ENCODE peak calls at places on chromosomes 3 and 15, in seven cellular contexts. L is ovary, X is esophagus muscularis mucosa, U is transverse colon, Q is stomach, G is A549, B is K562. I is an unnamed sample.

GRCh38 chr3:113736548-113737089 is 9.4 kb downstream of the NAA50 start:
- DNase-seq in L (no peak), X (no peak), U (no peak), G (peak; percentile 57), B (no peak), Q (no peak), I (no peak)

GRCh38 chr3:86772699-86773098 is 218.2 kb downstream of the VGLL3 start:
- DNase-seq in B (no peak), U (no peak), G (no peak), Q (no peak), L (no peak), X (no peak), I (no peak)

GRCh38 chr15:45187894-45188830 is at the start of gene SHF:
- DNase-seq in B (peak; percentile 95), G (peak; percentile 18), U (peak; percentile 71), Q (peak; percentile 65), X (no peak), L (peak; percentile 85), I (no peak)

GRCh38 chr3:7447197-7447769 is 586.4 kb downstream of the GRM7 start:
- DNase-seq in X (no peak), U (no peak), B (no peak), G (no peak), Q (no peak), L (no peak), I (no peak)

GRCh38 chr3:131075632-131076328 is 49.1 kb downstream of the NEK11 start:
- DNase-seq in Q (no peak), X (no peak), L (no peak), B (no peak), G (no peak), U (peak; percentile 8), I (no peak)

GRCh38 chr15:40104296-40104864 is 4.3 kb downstream of the BMF start:
- DNase-seq in X (no peak), U (no peak), B (no peak), Q (no peak), G (no peak), L (no peak), I (no peak)

GRCh38 chr3:125032100-125032643 is 23.6 kb downstream of the HEG1 start:
- DNase-seq in X (no peak), G (peak; percentile 27), Q (no peak), B (no peak), U (no peak), L (no peak), I (no peak)

GRCh38 chr3:56131976-56132590 is 336.2 kb downstream of the ERC2 start:
- DNase-seq in B (peak; percentile 10), Q (no peak), L (no peak), X (no peak), U (no peak), G (peak; percentile 76), I (no peak)

GRCh38 chr3:115932807-115933206 is 309.5 kb downstream of the GAP43 start:
- DNase-seq in U (no peak), X (no peak), Q (no peak), L (no peak), G (no peak), B (no peak), I (no peak)

GRCh38 chr15:45720183-45720582 is 85.4 kb downstream of the SQOR start:
- DNase-seq in G (no peak), B (no peak), U (no peak), X (no peak), L (no peak), Q (no peak), I (no peak)

GRCh38 chr3:141959921-141960554 is 83.6 kb downstream of the ATP1B3 start:
- DNase-seq in B (no peak), X (no peak), L (no peak), G (no peak), Q (no peak), U (no peak), I (no peak)

GRCh38 chr15:36519067-36519466 is 60.4 kb upstream of the CDIN1 start:
- DNase-seq in U (no peak), X (no peak), Q (no peak), G (no peak), B (no peak), L (no peak), I (no peak)
- H3K4me1 ChIP-seq in U (no peaks in the 10 kb centered on the region), X (no peaks in the 10 kb centered on the region), Q (no peaks in the 10 kb centered on the region), G (no peaks in the 10 kb centered on the region), B (no peaks in the 10 kb centered on the region), L (no peaks in the 10 kb centered on the region), I (no peaks in the 10 kb centered on the region)

DNA sequence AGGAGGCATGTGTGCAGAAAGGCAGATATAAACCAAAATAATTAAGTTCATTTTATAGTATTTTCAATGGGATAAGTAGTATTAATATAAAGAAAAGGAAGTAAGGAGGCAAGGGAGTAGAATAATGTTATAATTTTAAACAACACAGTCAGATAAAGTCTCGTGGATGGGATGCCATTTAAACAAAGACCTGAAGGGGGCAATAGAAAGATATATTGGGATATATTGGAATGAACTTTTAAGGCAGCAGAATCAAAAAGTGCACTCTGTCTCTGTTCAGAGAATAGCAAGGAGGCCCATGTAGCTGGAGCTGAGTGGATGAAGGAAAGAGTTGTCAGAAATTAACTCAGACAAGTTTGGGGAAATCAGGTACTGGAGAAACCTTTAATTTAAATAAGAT is 158.7 kb downstream of the CGGBP1 start:
- DNase-seq in G (no peak), U (no peak), B (no peak), Q (no peak), L (no peak), X (no peak), I (no peak)
- TF ChIP-seq CTCF in G (no peak), U (peak; percentile 23), B (no peak), Q (no peak), L (no peak), X (no peak), I (no peak)

GRCh38 chr3:45690331-45691035 is 1.3 kb downstream of the SACM1L start:
- DNase-seq in G (no peak), L (no peak), Q (no peak), U (no peak), B (no peak), X (no peak), I (no peak)

GRCh38 chr3:45689787-45690145 is 570 bp downstream of the SACM1L start:
- DNase-seq in G (no peak), U (no peak), Q (no peak), L (no peak), X (no peak), B (no peak), I (no peak)

GRCh38 chr3:45687828-45688193 is 1.4 kb upstream of the SACM1L start:
- DNase-seq in X (no peak), Q (no peak), G (no peak), L (no peak), U (no peak), B (no peak), I (no peak)

GRCh38 chr3:45688194-45688881 is 858 bp upstream of the SACM1L start:
- DNase-seq in X (no peak), B (peak; percentile 66), U (peak; percentile 28), G (peak; percentile 47), Q (no peak), L (peak; percentile 62), I (no peak)

GRCh38 chr3:45688882-45689786 is at the start of gene SACM1L:
- DNase-seq in B (peak; percentile 91), G (peak; percentile 97), X (peak; percentile 99), L (peak; percentile 98), Q (peak; percentile 98), U (peak; percentile 99), I (peak; percentile 99)
- TF ChIP-seq EP300 in B (peak; percentile 82), G (no peak), X (no peak), L (no peak), Q (no peak), U (no peak), I (no peak)

DNA sequence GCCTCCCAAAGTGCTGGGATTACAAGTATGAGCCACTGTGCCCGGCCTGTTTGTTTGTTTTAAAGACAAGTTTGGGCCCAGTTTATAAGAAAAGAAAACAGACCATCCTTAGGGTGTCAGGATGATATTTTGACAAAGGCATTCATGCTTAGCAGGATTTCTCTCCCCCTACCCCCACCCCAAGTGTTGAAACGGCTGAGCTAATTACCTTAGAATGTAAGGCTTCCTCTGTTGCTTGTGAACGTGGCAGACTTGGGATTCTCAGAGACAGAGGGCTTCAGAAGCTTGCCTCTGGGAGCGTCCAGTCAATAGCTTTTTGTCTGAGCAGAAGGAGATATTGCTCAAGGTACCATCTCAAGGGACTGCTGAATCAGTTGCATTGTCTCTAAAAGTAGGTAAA is 24.0 kb downstream of the FLNB start:
- DNase-seq in Q (no peak), U (no peak), X (no peak), G (no peak), B (no peak), L (no peak), I (no peak)
- H3K4me1 ChIP-seq in Q (peaks cover 11% of the 10 kb centered on the region), U (peaks cover 27% of the 10 kb centered on the region), X (peaks cover 2% of the 10 kb centered on the region), G (peaks cover 93% of the 10 kb centered on the region), B (peaks cover 19% of the 10 kb centered on the region), L (no peaks in the 10 kb centered on the region), I (peaks cover 32% of the 10 kb centered on the region)

DNA sequence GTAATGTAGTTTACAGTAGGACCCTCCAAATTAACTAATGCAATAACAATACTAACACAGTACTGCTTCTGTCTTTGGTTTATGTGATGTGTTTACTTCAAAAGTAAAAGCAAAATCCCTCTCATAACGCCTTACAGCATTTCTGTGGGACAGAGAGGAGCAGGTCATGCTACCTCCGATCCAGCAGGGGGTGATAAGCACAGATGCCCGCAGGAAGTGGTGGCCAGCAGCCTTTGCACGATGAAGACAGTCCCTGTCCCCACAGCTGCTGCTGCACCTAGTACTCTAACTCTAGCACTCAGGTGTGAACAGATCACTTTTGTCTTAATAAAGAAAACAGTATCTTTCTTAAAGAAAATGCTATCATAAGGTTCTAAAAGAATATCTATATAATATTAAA is 38.3 kb downstream of the ANO10 start:
- DNase-seq in G (peak; percentile 4), L (no peak), X (no peak), Q (no peak), B (peak; percentile 36), U (no peak), I (no peak)
- TF ChIP-seq CTCF in G (no peak), L (no peak), X (no peak), Q (no peak), B (peak; percentile 40), U (no peak), I (no peak)

GRCh38 chr3:122014741-122015140 is 7.3 kb downstream of the ILDR1 start:
- DNase-seq in U (no peak), G (no peak), L (no peak), X (peak; percentile 24), B (no peak), Q (no peak), I (no peak)
- TF ChIP-seq EP300 in U (no peak), G (no peak), L (no peak), X (no peak), B (no peak), Q (no peak), I (no peak)

GRCh38 chr3:139672884-139673283 is 4.9 kb downstream of the NMNAT3 start:
- DNase-seq in G (no peak), U (no peak), L (no peak), B (no peak), Q (no peak), X (no peak), I (no peak)
- H3K4me1 ChIP-seq in G (no peaks in the 10 kb centered on the region), U (peaks cover 6% of the 10 kb centered on the region), L (peaks cover 2% of the 10 kb centered on the region), B (peaks cover 9% of the 10 kb centered on the region), Q (peaks cover 7% of the 10 kb centered on the region), X (peaks cover 9% of the 10 kb centered on the region), I (peaks cover 14% of the 10 kb centered on the region)

I was measured in suprapubic skin.